ENCODE peak calls at places on chromosomes 3 and 15, in seven cellular contexts. One of them, this sample, is unnamed.

GRCh38 chr3:114846252-114846651 is 300.8 kb downstream of the ZBTB20 start:
- ATAC-seq in left lobe of liver: peak; percentile 49
- ATAC-seq in T-helper 17 cell: no peak
- ATAC-seq in activated naive CD8-positive, alpha-beta T cell treated with anti-CD3 and anti-CD28 coated beads, Interleukin-2, amount 50 U/mL, for 24 hours: no peak
- ATAC-seq in CD4-positive, alpha-beta T cell: no peak
- ATAC-seq in natural killer cell treated with Interleukin-12 subunit alpha and Interleukin-12 subunit beta and Interleukin-15 and Interleukin-18, amount 100 ng/mL, for 72 hours: no peak
- ATAC-seq in IMR-90: peak; percentile 66
- ATAC-seq in this sample: no peak

GRCh38 chr3:133827136-133827535 is 21.5 kb downstream of the SRPRB start:
- ATAC-seq in left lobe of liver: peak; percentile 55
- ATAC-seq in T-helper 17 cell: no peak
- ATAC-seq in activated naive CD8-positive, alpha-beta T cell treated with anti-CD3 and anti-CD28 coated beads, Interleukin-2, amount 50 U/mL, for 24 hours: no peak
- ATAC-seq in CD4-positive, alpha-beta T cell: no peak
- ATAC-seq in natural killer cell treated with Interleukin-12 subunit alpha and Interleukin-12 subunit beta and Interleukin-15 and Interleukin-18, amount 100 ng/mL, for 72 hours: no peak
- ATAC-seq in IMR-90: no peak
- ATAC-seq in this sample: no peak

GRCh38 chr3:169591983-169592644 is 71.4 kb downstream of the MECOM start:
- ATAC-seq in left lobe of liver: no peak
- ATAC-seq in T-helper 17 cell: no peak
- ATAC-seq in activated naive CD8-positive, alpha-beta T cell treated with anti-CD3 and anti-CD28 coated beads, Interleukin-2, amount 50 U/mL, for 24 hours: no peak
- ATAC-seq in CD4-positive, alpha-beta T cell: no peak
- ATAC-seq in natural killer cell treated with Interleukin-12 subunit alpha and Interleukin-12 subunit beta and Interleukin-15 and Interleukin-18, amount 100 ng/mL, for 72 hours: no peak
- ATAC-seq in IMR-90: peak; percentile 87
- ATAC-seq in this sample: no peak

GRCh38 chr3:16936656-16937055 is 51.9 kb downstream of the PLCL2 start:
- ATAC-seq in left lobe of liver: no peak
- ATAC-seq in T-helper 17 cell: no peak
- ATAC-seq in activated naive CD8-positive, alpha-beta T cell treated with anti-CD3 and anti-CD28 coated beads, Interleukin-2, amount 50 U/mL, for 24 hours: peak; percentile 6
- ATAC-seq in CD4-positive, alpha-beta T cell: no peak
- ATAC-seq in natural killer cell treated with Interleukin-12 subunit alpha and Interleukin-12 subunit beta and Interleukin-15 and Interleukin-18, amount 100 ng/mL, for 72 hours: no peak
- ATAC-seq in IMR-90: no peak
- ATAC-seq in this sample: no peak

GRCh38 chr3:81967362-81967761 is 205.9 kb upstream of the GBE1 start:
- ATAC-seq in left lobe of liver: no peak
- ATAC-seq in T-helper 17 cell: no peak
- ATAC-seq in activated naive CD8-positive, alpha-beta T cell treated with anti-CD3 and anti-CD28 coated beads, Interleukin-2, amount 50 U/mL, for 24 hours: no peak
- ATAC-seq in CD4-positive, alpha-beta T cell: no peak
- ATAC-seq in natural killer cell treated with Interleukin-12 subunit alpha and Interleukin-12 subunit beta and Interleukin-15 and Interleukin-18, amount 100 ng/mL, for 72 hours: no peak
- ATAC-seq in IMR-90: no peak
- ATAC-seq in this sample: no peak

GRCh38 chr3:15470261-15470660 is 42.9 kb downstream of the EAF1 start:
- ATAC-seq in left lobe of liver: no peak
- ATAC-seq in T-helper 17 cell: no peak
- ATAC-seq in activated naive CD8-positive, alpha-beta T cell treated with anti-CD3 and anti-CD28 coated beads, Interleukin-2, amount 50 U/mL, for 24 hours: no peak
- ATAC-seq in CD4-positive, alpha-beta T cell: no peak
- ATAC-seq in natural killer cell treated with Interleukin-12 subunit alpha and Interleukin-12 subunit beta and Interleukin-15 and Interleukin-18, amount 100 ng/mL, for 72 hours: no peak
- ATAC-seq in IMR-90: no peak
- ATAC-seq in this sample: no peak

GRCh38 chr3:112948346-112948838 is 26.5 kb downstream of the CD200R1 start:
- ATAC-seq in left lobe of liver: no peak
- ATAC-seq in T-helper 17 cell: no peak
- ATAC-seq in activated naive CD8-positive, alpha-beta T cell treated with anti-CD3 and anti-CD28 coated beads, Interleukin-2, amount 50 U/mL, for 24 hours: no peak
- ATAC-seq in CD4-positive, alpha-beta T cell: no peak
- ATAC-seq in natural killer cell treated with Interleukin-12 subunit alpha and Interleukin-12 subunit beta and Interleukin-15 and Interleukin-18, amount 100 ng/mL, for 72 hours: no peak
- ATAC-seq in IMR-90: no peak
- ATAC-seq in this sample: no peak

GRCh38 chr15:45234562-45235235 is 17.3 kb upstream of the SLC28A2 start:
- ATAC-seq in left lobe of liver: no peak
- ATAC-seq in T-helper 17 cell: no peak
- ATAC-seq in activated naive CD8-positive, alpha-beta T cell treated with anti-CD3 and anti-CD28 coated beads, Interleukin-2, amount 50 U/mL, for 24 hours: no peak
- ATAC-seq in CD4-positive, alpha-beta T cell: no peak
- ATAC-seq in natural killer cell treated with Interleukin-12 subunit alpha and Interleukin-12 subunit beta and Interleukin-15 and Interleukin-18, amount 100 ng/mL, for 72 hours: no peak
- ATAC-seq in IMR-90: no peak
- ATAC-seq in this sample: peak; percentile 61

GRCh38 chr3:157104928-157105652 is 54.9 kb downstream of the CCNL1 start:
- ATAC-seq in left lobe of liver: no peak
- ATAC-seq in T-helper 17 cell: peak; percentile 82
- ATAC-seq in activated naive CD8-positive, alpha-beta T cell treated with anti-CD3 and anti-CD28 coated beads, Interleukin-2, amount 50 U/mL, for 24 hours: no peak
- ATAC-seq in CD4-positive, alpha-beta T cell: peak; percentile 60
- ATAC-seq in natural killer cell treated with Interleukin-12 subunit alpha and Interleukin-12 subunit beta and Interleukin-15 and Interleukin-18, amount 100 ng/mL, for 72 hours: no peak
- ATAC-seq in IMR-90: no peak
- ATAC-seq in this sample: no peak

GRCh38 chr3:102460579-102460978 is 25.8 kb downstream of the ZPLD1 start:
- ATAC-seq in left lobe of liver: no peak
- ATAC-seq in T-helper 17 cell: no peak
- ATAC-seq in activated naive CD8-positive, alpha-beta T cell treated with anti-CD3 and anti-CD28 coated beads, Interleukin-2, amount 50 U/mL, for 24 hours: no peak
- ATAC-seq in CD4-positive, alpha-beta T cell: no peak
- ATAC-seq in natural killer cell treated with Interleukin-12 subunit alpha and Interleukin-12 subunit beta and Interleukin-15 and Interleukin-18, amount 100 ng/mL, for 72 hours: no peak
- ATAC-seq in IMR-90: no peak
- ATAC-seq in this sample: no peak

GRCh38 chr3:28912120-28912885 is 368.6 kb upstream of the RBMS3 start:
- ATAC-seq in left lobe of liver: no peak
- ATAC-seq in T-helper 17 cell: no peak
- ATAC-seq in activated naive CD8-positive, alpha-beta T cell treated with anti-CD3 and anti-CD28 coated beads, Interleukin-2, amount 50 U/mL, for 24 hours: no peak
- ATAC-seq in CD4-positive, alpha-beta T cell: no peak
- ATAC-seq in natural killer cell treated with Interleukin-12 subunit alpha and Interleukin-12 subunit beta and Interleukin-15 and Interleukin-18, amount 100 ng/mL, for 72 hours: no peak
- ATAC-seq in IMR-90: peak; percentile 61
- ATAC-seq in this sample: no peak

GRCh38 chr3:10387881-10388621 is 67.1 kb upstream of the SEC13 start:
- ATAC-seq in left lobe of liver: no peak
- ATAC-seq in T-helper 17 cell: no peak
- ATAC-seq in activated naive CD8-positive, alpha-beta T cell treated with anti-CD3 and anti-CD28 coated beads, Interleukin-2, amount 50 U/mL, for 24 hours: no peak
- ATAC-seq in CD4-positive, alpha-beta T cell: no peak
- ATAC-seq in natural killer cell treated with Interleukin-12 subunit alpha and Interleukin-12 subunit beta and Interleukin-15 and Interleukin-18, amount 100 ng/mL, for 72 hours: no peak
- ATAC-seq in IMR-90: no peak
- ATAC-seq in this sample: no peak

GRCh38 chr3:196554205-196554604 is 14.1 kb downstream of the WDR53 start:
- ATAC-seq in left lobe of liver: no peak
- ATAC-seq in T-helper 17 cell: no peak
- ATAC-seq in activated naive CD8-positive, alpha-beta T cell treated with anti-CD3 and anti-CD28 coated beads, Interleukin-2, amount 50 U/mL, for 24 hours: no peak
- ATAC-seq in CD4-positive, alpha-beta T cell: no peak
- ATAC-seq in natural killer cell treated with Interleukin-12 subunit alpha and Interleukin-12 subunit beta and Interleukin-15 and Interleukin-18, amount 100 ng/mL, for 72 hours: no peak
- ATAC-seq in IMR-90: no peak
- ATAC-seq in this sample: no peak

GRCh38 chr3:73427018-73427750 is 197.6 kb downstream of the PDZRN3 start:
- ATAC-seq in left lobe of liver: no peak
- ATAC-seq in T-helper 17 cell: no peak
- ATAC-seq in activated naive CD8-positive, alpha-beta T cell treated with anti-CD3 and anti-CD28 coated beads, Interleukin-2, amount 50 U/mL, for 24 hours: no peak
- ATAC-seq in CD4-positive, alpha-beta T cell: no peak
- ATAC-seq in natural killer cell treated with Interleukin-12 subunit alpha and Interleukin-12 subunit beta and Interleukin-15 and Interleukin-18, amount 100 ng/mL, for 72 hours: no peak
- ATAC-seq in IMR-90: no peak
- ATAC-seq in this sample: no peak

GRCh38 chr15:88681610-88682221 is 42.9 kb downstream of the ISG20 start:
- ATAC-seq in left lobe of liver: peak; percentile 97
- ATAC-seq in T-helper 17 cell: no peak
- ATAC-seq in activated naive CD8-positive, alpha-beta T cell treated with anti-CD3 and anti-CD28 coated beads, Interleukin-2, amount 50 U/mL, for 24 hours: no peak
- ATAC-seq in CD4-positive, alpha-beta T cell: no peak
- ATAC-seq in natural killer cell treated with Interleukin-12 subunit alpha and Interleukin-12 subunit beta and Interleukin-15 and Interleukin-18, amount 100 ng/mL, for 72 hours: no peak
- ATAC-seq in IMR-90: no peak
- ATAC-seq in this sample: no peak

GRCh38 chr15:38650384-38650783 is 85.8 kb upstream of the RASGRP1 start:
- ATAC-seq in left lobe of liver: no peak
- ATAC-seq in T-helper 17 cell: no peak
- ATAC-seq in activated naive CD8-positive, alpha-beta T cell treated with anti-CD3 and anti-CD28 coated beads, Interleukin-2, amount 50 U/mL, for 24 hours: no peak
- ATAC-seq in CD4-positive, alpha-beta T cell: no peak
- ATAC-seq in natural killer cell treated with Interleukin-12 subunit alpha and Interleukin-12 subunit beta and Interleukin-15 and Interleukin-18, amount 100 ng/mL, for 72 hours: no peak
- ATAC-seq in IMR-90: no peak
- ATAC-seq in this sample: no peak

GRCh38 chr3:65627102-65627501 is 411.6 kb downstream of the MAGI1 start:
- ATAC-seq in left lobe of liver: no peak
- ATAC-seq in T-helper 17 cell: no peak
- ATAC-seq in activated naive CD8-positive, alpha-beta T cell treated with anti-CD3 and anti-CD28 coated beads, Interleukin-2, amount 50 U/mL, for 24 hours: no peak
- ATAC-seq in CD4-positive, alpha-beta T cell: no peak
- ATAC-seq in natural killer cell treated with Interleukin-12 subunit alpha and Interleukin-12 subunit beta and Interleukin-15 and Interleukin-18, amount 100 ng/mL, for 72 hours: no peak
- ATAC-seq in IMR-90: no peak
- ATAC-seq in this sample: peak; percentile 84

GRCh38 chr3:129130291-129130813 is 8.7 kb upstream of the RAB43 start:
- ATAC-seq in left lobe of liver: peak; percentile 86
- ATAC-seq in T-helper 17 cell: no peak
- ATAC-seq in activated naive CD8-positive, alpha-beta T cell treated with anti-CD3 and anti-CD28 coated beads, Interleukin-2, amount 50 U/mL, for 24 hours: no peak
- ATAC-seq in CD4-positive, alpha-beta T cell: no peak
- ATAC-seq in natural killer cell treated with Interleukin-12 subunit alpha and Interleukin-12 subunit beta and Interleukin-15 and Interleukin-18, amount 100 ng/mL, for 72 hours: no peak
- ATAC-seq in IMR-90: no peak
- ATAC-seq in this sample: no peak

GRCh38 chr3:13281657-13282527 is 138.2 kb downstream of the NUP210 start:
- ATAC-seq in left lobe of liver: peak; percentile 74
- ATAC-seq in T-helper 17 cell: no peak
- ATAC-seq in activated naive CD8-positive, alpha-beta T cell treated with anti-CD3 and anti-CD28 coated beads, Interleukin-2, amount 50 U/mL, for 24 hours: no peak
- ATAC-seq in CD4-positive, alpha-beta T cell: no peak
- ATAC-seq in natural killer cell treated with Interleukin-12 subunit alpha and Interleukin-12 subunit beta and Interleukin-15 and Interleukin-18, amount 100 ng/mL, for 72 hours: no peak
- ATAC-seq in IMR-90: no peak
- ATAC-seq in this sample: peak; percentile 43

GRCh38 chr15:70474682-70475438 is 288.5 kb downstream of the UACA start:
- ATAC-seq in left lobe of liver: peak; percentile 94
- ATAC-seq in T-helper 17 cell: peak; percentile 68
- ATAC-seq in activated naive CD8-positive, alpha-beta T cell treated with anti-CD3 and anti-CD28 coated beads, Interleukin-2, amount 50 U/mL, for 24 hours: peak; percentile 54
- ATAC-seq in CD4-positive, alpha-beta T cell: peak; percentile 70
- ATAC-seq in natural killer cell treated with Interleukin-12 subunit alpha and Interleukin-12 subunit beta and Interleukin-15 and Interleukin-18, amount 100 ng/mL, for 72 hours: peak; percentile 81
- ATAC-seq in IMR-90: peak; percentile 87
- ATAC-seq in this sample: peak; percentile 69

GRCh38 chr3:5165698-5166097 is 21.8 kb upstream of the EDEM1 start:
- ATAC-seq in left lobe of liver: peak; percentile 58
- ATAC-seq in T-helper 17 cell: no peak
- ATAC-seq in activated naive CD8-positive, alpha-beta T cell treated with anti-CD3 and anti-CD28 coated beads, Interleukin-2, amount 50 U/mL, for 24 hours: no peak
- ATAC-seq in CD4-positive, alpha-beta T cell: no peak
- ATAC-seq in natural killer cell treated with Interleukin-12 subunit alpha and Interleukin-12 subunit beta and Interleukin-15 and Interleukin-18, amount 100 ng/mL, for 72 hours: no peak
- ATAC-seq in IMR-90: no peak
- ATAC-seq in this sample: no peak

GRCh38 chr15:96767703-96768434 is 437.4 kb downstream of the NR2F2 start:
- ATAC-seq in left lobe of liver: no peak
- ATAC-seq in T-helper 17 cell: no peak
- ATAC-seq in activated naive CD8-positive, alpha-beta T cell treated with anti-CD3 and anti-CD28 coated beads, Interleukin-2, amount 50 U/mL, for 24 hours: no peak
- ATAC-seq in CD4-positive, alpha-beta T cell: no peak
- ATAC-seq in natural killer cell treated with Interleukin-12 subunit alpha and Interleukin-12 subunit beta and Interleukin-15 and Interleukin-18, amount 100 ng/mL, for 72 hours: no peak
- ATAC-seq in IMR-90: no peak
- ATAC-seq in this sample: no peak

GRCh38 chr3:48039487-48040190 is 23.4 kb upstream of the MAP4 start:
- ATAC-seq in left lobe of liver: peak; percentile 79
- ATAC-seq in T-helper 17 cell: no peak
- ATAC-seq in activated naive CD8-positive, alpha-beta T cell treated with anti-CD3 and anti-CD28 coated beads, Interleukin-2, amount 50 U/mL, for 24 hours: peak; percentile 34
- ATAC-seq in CD4-positive, alpha-beta T cell: no peak
- ATAC-seq in natural killer cell treated with Interleukin-12 subunit alpha and Interleukin-12 subunit beta and Interleukin-15 and Interleukin-18, amount 100 ng/mL, for 72 hours: no peak
- ATAC-seq in IMR-90: peak; percentile 77
- ATAC-seq in this sample: no peak

GRCh38 chr15:68353418-68354145 is 76.0 kb downstream of the FEM1B start:
- ATAC-seq in left lobe of liver: no peak
- ATAC-seq in T-helper 17 cell: no peak
- ATAC-seq in activated naive CD8-positive, alpha-beta T cell treated with anti-CD3 and anti-CD28 coated beads, Interleukin-2, amount 50 U/mL, for 24 hours: no peak
- ATAC-seq in CD4-positive, alpha-beta T cell: no peak
- ATAC-seq in natural killer cell treated with Interleukin-12 subunit alpha and Interleukin-12 subunit beta and Interleukin-15 and Interleukin-18, amount 100 ng/mL, for 72 hours: no peak
- ATAC-seq in IMR-90: no peak
- ATAC-seq in this sample: no peak

GRCh38 chr3:41627477-41628087 is 334.3 kb downstream of the ULK4 start:
- ATAC-seq in left lobe of liver: peak; percentile 88
- ATAC-seq in T-helper 17 cell: no peak
- ATAC-seq in activated naive CD8-positive, alpha-beta T cell treated with anti-CD3 and anti-CD28 coated beads, Interleukin-2, amount 50 U/mL, for 24 hours: no peak
- ATAC-seq in CD4-positive, alpha-beta T cell: no peak
- ATAC-seq in natural killer cell treated with Interleukin-12 subunit alpha and Interleukin-12 subunit beta and Interleukin-15 and Interleukin-18, amount 100 ng/mL, for 72 hours: no peak
- ATAC-seq in IMR-90: no peak
- ATAC-seq in this sample: no peak

GRCh38 chr15:100900136-100900894 is 18.8 kb upstream of the LRRK1 start:
- ATAC-seq in left lobe of liver: no peak
- ATAC-seq in T-helper 17 cell: no peak
- ATAC-seq in activated naive CD8-positive, alpha-beta T cell treated with anti-CD3 and anti-CD28 coated beads, Interleukin-2, amount 50 U/mL, for 24 hours: no peak
- ATAC-seq in CD4-positive, alpha-beta T cell: no peak
- ATAC-seq in natural killer cell treated with Interleukin-12 subunit alpha and Interleukin-12 subunit beta and Interleukin-15 and Interleukin-18, amount 100 ng/mL, for 72 hours: no peak
- ATAC-seq in IMR-90: no peak
- ATAC-seq in this sample: no peak

GRCh38 chr15:45394681-45395080 is 16.3 kb upstream of the GATM start:
- ATAC-seq in left lobe of liver: no peak
- ATAC-seq in T-helper 17 cell: no peak
- ATAC-seq in activated naive CD8-positive, alpha-beta T cell treated with anti-CD3 and anti-CD28 coated beads, Interleukin-2, amount 50 U/mL, for 24 hours: no peak
- ATAC-seq in CD4-positive, alpha-beta T cell: no peak
- ATAC-seq in natural killer cell treated with Interleukin-12 subunit alpha and Interleukin-12 subunit beta and Interleukin-15 and Interleukin-18, amount 100 ng/mL, for 72 hours: no peak
- ATAC-seq in IMR-90: no peak
- ATAC-seq in this sample: no peak

GRCh38 chr3:73074681-73075305 is 13.3 kb downstream of the EBLN2 start:
- ATAC-seq in left lobe of liver: no peak
- ATAC-seq in T-helper 17 cell: no peak
- ATAC-seq in activated naive CD8-positive, alpha-beta T cell treated with anti-CD3 and anti-CD28 coated beads, Interleukin-2, amount 50 U/mL, for 24 hours: no peak
- ATAC-seq in CD4-positive, alpha-beta T cell: no peak
- ATAC-seq in natural killer cell treated with Interleukin-12 subunit alpha and Interleukin-12 subunit beta and Interleukin-15 and Interleukin-18, amount 100 ng/mL, for 72 hours: no peak
- ATAC-seq in IMR-90: no peak
- ATAC-seq in this sample: no peak

GRCh38 chr3:188396900-188397299 is 242.9 kb downstream of the LPP start:
- ATAC-seq in left lobe of liver: peak; percentile 60
- ATAC-seq in T-helper 17 cell: no peak
- ATAC-seq in activated naive CD8-positive, alpha-beta T cell treated with anti-CD3 and anti-CD28 coated beads, Interleukin-2, amount 50 U/mL, for 24 hours: no peak
- ATAC-seq in CD4-positive, alpha-beta T cell: no peak
- ATAC-seq in natural killer cell treated with Interleukin-12 subunit alpha and Interleukin-12 subunit beta and Interleukin-15 and Interleukin-18, amount 100 ng/mL, for 72 hours: no peak
- ATAC-seq in IMR-90: no peak
- ATAC-seq in this sample: no peak

GRCh38 chr15:55282284-55282833 is 7.3 kb downstream of the RAB27A start:
- ATAC-seq in left lobe of liver: no peak
- ATAC-seq in T-helper 17 cell: peak; percentile 52
- ATAC-seq in activated naive CD8-positive, alpha-beta T cell treated with anti-CD3 and anti-CD28 coated beads, Interleukin-2, amount 50 U/mL, for 24 hours: peak; percentile 29
- ATAC-seq in CD4-positive, alpha-beta T cell: peak; percentile 34
- ATAC-seq in natural killer cell treated with Interleukin-12 subunit alpha and Interleukin-12 subunit beta and Interleukin-15 and Interleukin-18, amount 100 ng/mL, for 72 hours: peak; percentile 77
- ATAC-seq in IMR-90: peak; percentile 71
- ATAC-seq in this sample: no peak

GRCh38 chr3:157626817-157627216 is 123.6 kb upstream of the VEPH1 start:
- ATAC-seq in left lobe of liver: no peak
- ATAC-seq in T-helper 17 cell: no peak
- ATAC-seq in activated naive CD8-positive, alpha-beta T cell treated with anti-CD3 and anti-CD28 coated beads, Interleukin-2, amount 50 U/mL, for 24 hours: no peak
- ATAC-seq in CD4-positive, alpha-beta T cell: no peak
- ATAC-seq in natural killer cell treated with Interleukin-12 subunit alpha and Interleukin-12 subunit beta and Interleukin-15 and Interleukin-18, amount 100 ng/mL, for 72 hours: no peak
- ATAC-seq in IMR-90: no peak
- ATAC-seq in this sample: no peak